ENCODE peak calls at places on chromosomes 11 and 22, in five cellular contexts. One of them, this sample, is unnamed.

GRCh38 chr11:43968719-43969118 is 26.3 kb downstream of the C11orf96 start:
- DNase-seq in breast epithelium: no peak
- DNase-seq in body of pancreas: no peak
- DNase-seq in fibroblast of mammary gland: no peak
- DNase-seq in astrocyte: no peak
- DNase-seq in this sample: no peak

GRCh38 chr11:46951864-46952263 is 15.3 kb downstream of the CSTPP1 start:
- DNase-seq in fibroblast of mammary gland: no peak
- DNase-seq in breast epithelium: no peak
- DNase-seq in astrocyte: peak
- DNase-seq in body of pancreas: no peak
- DNase-seq in this sample: no peak

GRCh38 chr11:2775083-2775625 is 75.4 kb upstream of the KCNQ1OT1 start:
- DNase-seq in body of pancreas: peak
- DNase-seq in fibroblast of mammary gland: no peak
- DNase-seq in breast epithelium: peak
- DNase-seq in astrocyte: no peak
- DNase-seq in this sample: no peak

GRCh38 chr11:20754957-20755356 is 85.6 kb downstream of the NELL1 start:
- DNase-seq in body of pancreas: no peak
- DNase-seq in astrocyte: no peak
- DNase-seq in breast epithelium: no peak
- DNase-seq in fibroblast of mammary gland: no peak
- DNase-seq in this sample: no peak

GRCh38 chr22:22210375-22210774 is 34.2 kb upstream of the VPREB1 start:
- DNase-seq in astrocyte: peak
- DNase-seq in breast epithelium: no peak
- DNase-seq in fibroblast of mammary gland: peak
- DNase-seq in body of pancreas: no peak
- DNase-seq in this sample: peak

GRCh38 chr11:114229062-114229450 is 67.1 kb upstream of the NNMT start:
- DNase-seq in breast epithelium: no peak
- DNase-seq in body of pancreas: no peak
- DNase-seq in fibroblast of mammary gland: no peak
- DNase-seq in astrocyte: no peak
- DNase-seq in this sample: no peak

GRCh38 chr11:128448487-128448886 is 138.9 kb downstream of the ETS1 start:
- DNase-seq in body of pancreas: peak
- DNase-seq in breast epithelium: peak
- DNase-seq in astrocyte: peak
- DNase-seq in fibroblast of mammary gland: peak
- DNase-seq in this sample: no peak

GRCh38 chr11:83159901-83160865 is 3.3 kb downstream of the PCF11 start:
- DNase-seq in body of pancreas: peak
- DNase-seq in astrocyte: peak
- DNase-seq in fibroblast of mammary gland: peak
- DNase-seq in breast epithelium: peak
- DNase-seq in this sample: peak

GRCh38 chr11:43918662-43919061 is 23.8 kb upstream of the C11orf96 start:
- DNase-seq in astrocyte: no peak
- DNase-seq in body of pancreas: no peak
- DNase-seq in fibroblast of mammary gland: no peak
- DNase-seq in breast epithelium: no peak
- DNase-seq in this sample: no peak

GRCh38 chr11:24697722-24698121 is 200.9 kb downstream of the LUZP2 start:
- DNase-seq in breast epithelium: no peak
- DNase-seq in fibroblast of mammary gland: peak
- DNase-seq in astrocyte: peak
- DNase-seq in body of pancreas: no peak
- DNase-seq in this sample: no peak

GRCh38 chr22:25482091-25482760 is 82.2 kb upstream of the GRK3 start:
- DNase-seq in astrocyte: no peak
- DNase-seq in breast epithelium: no peak
- DNase-seq in body of pancreas: no peak
- DNase-seq in fibroblast of mammary gland: no peak
- DNase-seq in this sample: no peak

GRCh38 chr11:107665016-107665415 is 46.8 kb downstream of the SLN start:
- DNase-seq in fibroblast of mammary gland: no peak
- DNase-seq in breast epithelium: no peak
- DNase-seq in astrocyte: peak
- DNase-seq in body of pancreas: no peak
- DNase-seq in this sample: no peak

GRCh38 chr11:67266424-67267187 is at the start of gene GRK2:
- DNase-seq in breast epithelium: no peak
- DNase-seq in body of pancreas: peak
- DNase-seq in astrocyte: no peak
- DNase-seq in fibroblast of mammary gland: no peak
- DNase-seq in this sample: peak

GRCh38 chr11:35549787-35550186 is 24.4 kb upstream of the PAMR1 start:
- DNase-seq in fibroblast of mammary gland: peak
- DNase-seq in breast epithelium: no peak
- DNase-seq in body of pancreas: no peak
- DNase-seq in astrocyte: peak
- DNase-seq in this sample: peak

GRCh38 chr11:35134403-35135126 is 4.4 kb upstream of the CD44 start:
- DNase-seq in fibroblast of mammary gland: peak
- DNase-seq in breast epithelium: no peak
- DNase-seq in astrocyte: no peak
- DNase-seq in body of pancreas: no peak
- DNase-seq in this sample: peak

GRCh38 chr11:46389450-46390330 is 1.9 kb downstream of the CHRM4 start:
- DNase-seq in astrocyte: no peak
- DNase-seq in fibroblast of mammary gland: peak
- DNase-seq in breast epithelium: no peak
- DNase-seq in body of pancreas: peak
- DNase-seq in this sample: peak

GRCh38 chr11:69018924-69019323 is 5.9 kb upstream of the MRGPRF start:
- DNase-seq in breast epithelium: no peak
- DNase-seq in fibroblast of mammary gland: peak
- DNase-seq in body of pancreas: no peak
- DNase-seq in astrocyte: peak
- DNase-seq in this sample: peak

GRCh38 chr22:33666661-33667619 is 253.3 kb downstream of the LARGE1 start:
- DNase-seq in breast epithelium: no peak
- DNase-seq in astrocyte: no peak
- DNase-seq in fibroblast of mammary gland: no peak
- DNase-seq in body of pancreas: no peak
- DNase-seq in this sample: no peak

GRCh38 chr22:45235101-45235777 is 5.5 kb downstream of the KIAA0930 start:
- DNase-seq in astrocyte: no peak
- DNase-seq in body of pancreas: peak
- DNase-seq in breast epithelium: no peak
- DNase-seq in fibroblast of mammary gland: no peak
- DNase-seq in this sample: no peak

GRCh38 chr22:19115628-19116027 is 6.6 kb downstream of the DGCR2 start:
- DNase-seq in fibroblast of mammary gland: no peak
- DNase-seq in body of pancreas: no peak
- DNase-seq in astrocyte: no peak
- DNase-seq in breast epithelium: no peak
- DNase-seq in this sample: no peak

GRCh38 chr11:74559110-74559933 is 33.1 kb upstream of the POLD3 start:
- DNase-seq in breast epithelium: no peak
- DNase-seq in fibroblast of mammary gland: no peak
- DNase-seq in body of pancreas: no peak
- DNase-seq in astrocyte: no peak
- DNase-seq in this sample: no peak

GRCh38 chr11:11057472-11057854 is 199.6 kb upstream of the ZBED5 start:
- DNase-seq in body of pancreas: no peak
- DNase-seq in fibroblast of mammary gland: no peak
- DNase-seq in astrocyte: peak
- DNase-seq in breast epithelium: no peak
- DNase-seq in this sample: no peak

GRCh38 chr11:59416613-59417012 is 9.6 kb downstream of the OR5A2 start:
- DNase-seq in astrocyte: no peak
- DNase-seq in breast epithelium: no peak
- DNase-seq in body of pancreas: no peak
- DNase-seq in fibroblast of mammary gland: no peak
- DNase-seq in this sample: no peak

GRCh38 chr22:32650553-32651345 is 150.8 kb upstream of the TIMP3 start:
- DNase-seq in body of pancreas: no peak
- DNase-seq in breast epithelium: no peak
- DNase-seq in fibroblast of mammary gland: peak
- DNase-seq in astrocyte: peak
- DNase-seq in this sample: peak

GRCh38 chr11:15499684-15500083 is 385.0 kb downstream of the INSC start:
- DNase-seq in fibroblast of mammary gland: no peak
- DNase-seq in breast epithelium: no peak
- DNase-seq in body of pancreas: no peak
- DNase-seq in astrocyte: no peak
- DNase-seq in this sample: no peak

GRCh38 chr11:105960252-105961245 is 61.5 kb downstream of the MSANTD4 start:
- DNase-seq in astrocyte: no peak
- DNase-seq in body of pancreas: no peak
- DNase-seq in fibroblast of mammary gland: no peak
- DNase-seq in breast epithelium: no peak
- DNase-seq in this sample: no peak

GRCh38 chr11:1549355-1550330 is 22.4 kb downstream of the DUSP8 start:
- DNase-seq in body of pancreas: no peak
- DNase-seq in fibroblast of mammary gland: no peak
- DNase-seq in breast epithelium: no peak
- DNase-seq in astrocyte: no peak
- DNase-seq in this sample: no peak

GRCh38 chr11:1546077-1546535 is 26.0 kb downstream of the DUSP8 start:
- DNase-seq in breast epithelium: no peak
- DNase-seq in fibroblast of mammary gland: no peak
- DNase-seq in astrocyte: no peak
- DNase-seq in body of pancreas: no peak
- DNase-seq in this sample: no peak

GRCh38 chr11:1547467-1548098 is 24.5 kb downstream of the DUSP8 start:
- DNase-seq in breast epithelium: no peak
- DNase-seq in fibroblast of mammary gland: no peak
- DNase-seq in astrocyte: no peak
- DNase-seq in body of pancreas: no peak
- DNase-seq in this sample: no peak

GRCh38 chr11:1546536-1547466 is 25.3 kb downstream of the DUSP8 start:
- DNase-seq in breast epithelium: no peak
- DNase-seq in astrocyte: no peak
- DNase-seq in fibroblast of mammary gland: no peak
- DNase-seq in body of pancreas: peak
- DNase-seq in this sample: no peak

DNA sequence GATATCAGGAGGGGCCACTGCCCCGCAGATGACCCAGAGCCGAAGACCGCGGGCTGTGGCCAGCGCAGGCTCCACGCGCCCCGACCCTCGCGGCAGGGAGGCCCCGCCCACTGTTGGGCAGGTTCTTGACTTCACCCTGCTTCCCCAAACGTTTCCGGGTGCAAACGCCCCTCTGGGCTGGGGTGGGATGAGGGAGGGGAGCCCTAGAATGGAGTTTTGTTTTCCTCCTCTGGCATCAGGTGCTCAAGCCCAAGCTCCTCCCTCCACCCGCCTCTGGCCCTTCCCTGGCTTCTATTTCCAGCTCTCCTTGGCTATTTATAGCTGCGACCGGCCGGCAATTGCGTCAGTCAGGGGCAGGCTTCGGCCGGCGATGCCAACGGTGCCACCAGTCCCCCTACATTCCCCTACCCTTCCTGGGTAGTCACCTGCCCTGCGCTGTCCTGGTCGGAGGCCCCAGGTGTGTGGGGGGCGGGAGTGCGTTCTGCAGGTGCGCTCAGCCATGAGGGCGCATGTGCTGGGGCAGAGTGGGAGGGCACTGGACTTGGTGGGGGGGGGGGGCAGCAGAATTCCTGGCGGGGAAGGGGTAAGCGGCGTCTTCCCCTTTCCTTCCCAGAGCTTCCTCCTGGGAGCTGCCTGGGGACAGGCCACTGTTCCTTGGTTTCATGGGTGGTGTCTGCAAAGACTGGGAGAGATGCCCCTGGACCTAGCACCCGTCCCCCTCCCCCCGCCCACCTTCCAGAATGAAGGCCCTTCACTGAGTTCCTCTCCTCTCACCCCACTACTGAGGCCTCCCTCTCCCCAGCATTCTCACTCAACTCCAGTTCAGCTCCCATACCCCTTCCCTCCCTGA is 23.6 kb downstream of the DUSP8 start:
- DNase-seq in breast epithelium: peak
- DNase-seq in fibroblast of mammary gland: peak
- DNase-seq in astrocyte: peak
- DNase-seq in body of pancreas: peak
- DNase-seq in this sample: peak
- H3K4me3 ChIP-seq in breast epithelium: peak
- H3K4me3 ChIP-seq in fibroblast of mammary gland: no peak
- H3K4me3 ChIP-seq in astrocyte: no peak
- H3K4me3 ChIP-seq in body of pancreas: no peak
- H3K4me3 ChIP-seq in this sample: no peak

GRCh38 chr11:9567401-9567800 is 6.1 kb upstream of the WEE1 start:
- DNase-seq in fibroblast of mammary gland: no peak
- DNase-seq in astrocyte: no peak
- DNase-seq in body of pancreas: no peak
- DNase-seq in breast epithelium: no peak
- DNase-seq in this sample: no peak

GRCh38 chr11:9563196-9563730 is 10.2 kb upstream of the WEE1 start:
- DNase-seq in breast epithelium: no peak
- DNase-seq in astrocyte: no peak
- DNase-seq in body of pancreas: no peak
- DNase-seq in fibroblast of mammary gland: no peak
- DNase-seq in this sample: no peak

GRCh38 chr11:9566561-9567063 is 6.9 kb upstream of the WEE1 start:
- DNase-seq in body of pancreas: no peak
- DNase-seq in breast epithelium: no peak
- DNase-seq in fibroblast of mammary gland: peak
- DNase-seq in astrocyte: peak
- DNase-seq in this sample: peak

GRCh38 chr11:9568161-9568853 is 5.2 kb upstream of the WEE1 start:
- DNase-seq in astrocyte: no peak
- DNase-seq in body of pancreas: no peak
- DNase-seq in fibroblast of mammary gland: peak
- DNase-seq in breast epithelium: no peak
- DNase-seq in this sample: no peak

GRCh38 chr11:9565822-9566560 is 7.5 kb upstream of the WEE1 start:
- DNase-seq in astrocyte: peak
- DNase-seq in body of pancreas: peak
- DNase-seq in fibroblast of mammary gland: peak
- DNase-seq in breast epithelium: peak
- DNase-seq in this sample: peak
- H3K4me3 ChIP-seq in astrocyte: peak
- H3K4me3 ChIP-seq in body of pancreas: no peak
- H3K4me3 ChIP-seq in fibroblast of mammary gland: no peak
- H3K4me3 ChIP-seq in breast epithelium: no peak
- H3K4me3 ChIP-seq in this sample: no peak

GRCh38 chr11:101407324-101407723 is 176.5 kb downstream of the TRPC6 start:
- DNase-seq in body of pancreas: peak
- DNase-seq in breast epithelium: peak
- DNase-seq in astrocyte: peak
- DNase-seq in fibroblast of mammary gland: peak
- DNase-seq in this sample: peak
- H3K4me3 ChIP-seq in body of pancreas: no peak
- H3K4me3 ChIP-seq in breast epithelium: no peak
- H3K4me3 ChIP-seq in astrocyte: no peak
- H3K4me3 ChIP-seq in fibroblast of mammary gland: no peak
- H3K4me3 ChIP-seq in this sample: no peak

DNA sequence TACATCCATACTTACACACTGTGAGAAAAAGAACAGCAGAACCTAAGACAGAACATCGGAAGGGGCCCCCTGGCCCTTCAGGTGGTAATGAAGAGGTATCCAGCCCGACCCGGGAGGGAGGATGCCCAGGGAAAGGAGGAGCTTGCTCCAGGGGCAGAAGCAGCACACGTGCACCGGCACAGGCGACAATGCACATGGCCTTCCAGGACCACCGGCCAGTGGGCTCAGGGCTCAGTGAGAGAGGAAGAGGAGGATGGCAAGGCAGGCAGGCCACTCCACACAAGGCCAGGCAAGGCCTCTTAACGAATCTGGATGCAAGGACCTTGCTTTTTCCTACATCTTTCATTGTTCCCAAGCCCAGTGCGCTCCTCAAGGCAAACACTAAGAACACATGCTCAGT is 52.6 kb downstream of the MICAL3 start:
- DNase-seq in astrocyte: no peak
- DNase-seq in breast epithelium: no peak
- DNase-seq in body of pancreas: no peak
- DNase-seq in fibroblast of mammary gland: no peak
- DNase-seq in this sample: no peak
- H3K4me3 ChIP-seq in astrocyte: no peak
- H3K4me3 ChIP-seq in breast epithelium: no peak
- H3K4me3 ChIP-seq in body of pancreas: no peak
- H3K4me3 ChIP-seq in fibroblast of mammary gland: no peak
- H3K4me3 ChIP-seq in this sample: no peak

This sample was measured in AG10803.